ENCODE peak calls at places on chromosomes 16 and 17, in five cellular contexts. S is ovary; W is CD8-positive, alpha-beta memory T cell; V is A549; O is CD8-positive, alpha-beta T cell. H is an unnamed sample.

GRCh38 chr16:2482181-2483107 is 7.5 kb downstream of the TBC1D24 start:
- DNase-seq in S (peak; percentile 67), O (no peak), W (no peak), V (no peak), H (no peak)

GRCh38 chr17:53892222-53892621 is 69.5 kb downstream of the KIF2B start:
- DNase-seq in O (no peak), W (no peak), V (no peak), S (no peak), H (no peak)

GRCh38 chr16:87273471-87274030 is 43.6 kb downstream of the C16orf95 start:
- DNase-seq in O (no peak), S (no peak), V (no peak), W (no peak), H (no peak)

GRCh38 chr16:23670137-23670776 is 8.4 kb upstream of the PLK1 start:
- DNase-seq in W (no peak), O (no peak), S (no peak), V (no peak), H (no peak)

GRCh38 chr17:20612635-20613034 is 33.1 kb downstream of the CDRT15L2 start:
- DNase-seq in S (no peak), V (no peak), O (no peak), W (no peak), H (no peak)

GRCh38 chr16:69309316-69309715 is 1.8 kb upstream of the VPS4A start:
- DNase-seq in O (no peak), W (no peak), S (peak; percentile 25), V (no peak), H (no peak)

GRCh38 chr16:75589301-75589700 is 23.1 kb downstream of the GABARAPL2 start:
- DNase-seq in W (no peak), O (no peak), V (no peak), S (no peak), H (no peak)

GRCh38 chr17:65290616-65291015 is 153.4 kb downstream of the RGS9 start:
- DNase-seq in W (no peak), V (no peak), S (no peak), O (no peak), H (no peak)

GRCh38 chr17:76943781-76944213 is 75.6 kb downstream of the MGAT5B start:
- DNase-seq in O (no peak), W (no peak), S (no peak), V (no peak), H (no peak)

GRCh38 chr16:17129971-17130370 is 340.8 kb downstream of the XYLT1 start:
- DNase-seq in S (no peak), V (no peak), O (no peak), W (no peak), H (no peak)

GRCh38 chr16:1941162-1941923 is 1.7 kb downstream of the MSRB1 start:
- DNase-seq in O (no peak), W (no peak), V (no peak), S (no peak), H (no peak)

GRCh38 chr17:59260724-59261123 is 40.4 kb downstream of the GDPD1 start:
- DNase-seq in W (no peak), S (no peak), V (no peak), O (no peak), H (no peak)

GRCh38 chr16:81429045-81429521 is 15.5 kb upstream of the CMIP start:
- DNase-seq in S (no peak), O (no peak), W (no peak), V (no peak), H (no peak)

GRCh38 chr17:82239401-82239925 is 10.6 kb downstream of the SLC16A3 start:
- DNase-seq in W (peak; percentile 43), S (no peak), O (no peak), V (no peak), H (no peak)
- H3K4me1 ChIP-seq in W (peaks cover 43% of the 10 kb centered on the region), S (peaks cover 66% of the 10 kb centered on the region), O (peaks cover 49% of the 10 kb centered on the region), V (peaks cover 88% of the 10 kb centered on the region), H (peaks cover 66% of the 10 kb centered on the region)

DNA sequence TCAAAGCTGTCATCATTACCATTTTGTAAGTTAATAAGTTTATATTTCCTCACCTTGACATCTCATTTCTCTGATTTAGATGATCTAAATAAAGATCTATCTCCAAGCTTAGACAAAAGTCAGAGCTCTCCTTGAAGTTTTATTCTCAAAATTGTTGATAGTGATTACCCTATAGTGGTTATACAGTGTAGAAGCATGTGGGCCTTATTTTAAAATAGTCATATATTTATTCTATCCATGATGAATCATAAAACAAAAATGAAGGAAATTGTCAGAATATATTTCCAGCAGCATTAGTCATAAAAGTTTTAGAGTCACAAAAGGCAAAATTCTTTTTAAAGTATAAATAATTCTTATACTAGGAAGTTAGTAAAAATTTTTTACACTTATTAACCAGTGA is 49.0 kb downstream of the RHOT1 start:
- DNase-seq in W (no peak), O (no peak), V (no peak), S (no peak), H (no peak)
- H3K4me1 ChIP-seq in W (no peaks in the 10 kb centered on the region), O (no peaks in the 10 kb centered on the region), V (peaks cover 21% of the 10 kb centered on the region), S (no peaks in the 10 kb centered on the region), H (no peaks in the 10 kb centered on the region)

DNA sequence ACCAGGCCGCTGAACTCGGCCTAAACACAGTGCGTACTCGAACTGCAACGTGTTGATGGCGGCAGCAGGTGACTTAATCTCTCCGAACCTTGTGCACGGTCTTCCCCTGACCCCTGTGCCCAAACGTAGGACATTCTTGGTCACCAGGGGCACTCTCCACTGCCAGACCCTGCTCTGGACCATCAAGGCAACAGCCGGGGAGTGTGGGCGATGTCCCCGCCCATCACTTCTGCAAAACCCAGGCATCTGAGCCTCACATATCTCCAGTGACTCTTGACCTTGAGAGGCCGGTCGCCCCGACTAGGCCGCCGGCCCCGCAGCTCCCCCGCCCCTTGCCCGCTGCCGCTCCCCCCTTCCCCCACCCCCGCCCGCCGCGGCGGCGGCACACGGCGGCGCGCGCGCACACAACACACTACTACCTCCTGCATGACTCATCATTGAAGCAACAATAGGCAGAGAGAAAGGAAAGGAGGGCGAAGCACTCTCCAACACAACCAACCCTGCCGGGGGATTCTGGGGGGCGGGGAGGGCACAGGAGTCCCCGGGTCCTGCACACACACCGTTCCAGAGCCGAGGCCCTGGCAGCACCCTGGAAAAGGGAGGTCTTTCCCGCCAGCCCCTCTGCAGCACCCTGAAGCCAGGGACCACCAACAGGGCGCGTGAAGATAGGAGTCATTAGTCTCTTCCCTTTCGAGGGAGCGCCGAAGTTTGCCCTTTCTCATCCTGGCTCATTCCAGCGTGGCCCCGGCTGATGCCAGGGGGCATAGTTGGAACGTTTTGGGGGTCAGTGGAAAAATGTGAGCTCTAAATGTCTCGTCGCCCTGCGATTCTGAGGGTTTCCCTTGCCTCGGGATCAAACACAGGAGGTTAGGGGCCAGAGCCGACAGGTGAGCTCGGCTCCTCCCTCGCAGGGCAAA is 1.9 kb downstream of the MNT start:
- DNase-seq in V (peak; percentile 75), O (peak; percentile 58), W (peak; percentile 82), S (peak; percentile 78), H (peak; percentile 56)
- H3K4me1 ChIP-seq in V (peaks cover 59% of the 10 kb centered on the region), O (peaks cover 57% of the 10 kb centered on the region), W (peaks cover 53% of the 10 kb centered on the region), S (peaks cover 39% of the 10 kb centered on the region), H (peaks cover 62% of the 10 kb centered on the region)

DNA sequence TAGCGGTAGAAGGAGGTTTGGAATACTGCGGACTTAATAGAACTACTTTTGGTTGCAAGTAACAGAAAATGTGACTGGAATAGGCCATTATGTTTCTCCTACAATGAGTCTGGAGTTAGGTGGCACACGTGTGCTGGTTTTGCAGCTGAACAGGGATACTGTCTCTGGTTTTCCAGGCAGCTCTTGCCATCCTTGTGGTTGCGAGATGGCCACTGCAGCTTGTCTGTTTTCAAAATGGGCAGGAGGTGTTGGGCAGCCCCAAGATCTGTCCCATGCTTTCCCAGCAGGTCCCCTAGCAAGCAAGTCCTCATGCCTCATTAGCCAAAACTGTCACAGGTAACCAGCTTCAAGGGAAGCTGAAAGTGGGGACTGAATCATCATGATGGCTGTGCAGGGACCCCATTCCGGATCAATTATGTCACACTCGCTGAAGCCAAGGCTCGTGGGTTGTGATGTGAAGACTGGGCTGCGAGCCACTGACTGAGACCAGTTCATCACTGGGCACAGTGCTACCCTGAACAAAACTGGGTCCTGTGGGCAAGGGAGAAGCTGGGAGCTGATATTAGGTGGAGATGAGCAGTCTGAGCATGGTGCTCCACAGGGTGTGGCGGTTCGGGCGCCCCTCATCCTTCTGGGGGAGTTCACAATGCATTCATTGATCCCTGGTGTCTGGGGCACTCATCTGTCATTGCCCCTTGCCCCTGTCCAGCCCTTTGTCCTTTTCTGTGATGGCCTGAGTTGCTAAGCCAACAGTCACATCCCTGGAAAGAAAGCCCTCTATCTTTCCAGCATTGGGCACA is 82.1 kb downstream of the KSR1 start:
- DNase-seq in O (no peak), V (no peak), S (no peak), W (no peak), H (no peak)
- H3K4me1 ChIP-seq in O (no peaks in the 10 kb centered on the region), V (peaks cover 93% of the 10 kb centered on the region), S (peaks cover 31% of the 10 kb centered on the region), W (no peaks in the 10 kb centered on the region), H (peaks cover 14% of the 10 kb centered on the region)

GRCh38 chr17:40099627-40100418 is 566 bp downstream of the NR1D1 start:
- DNase-seq in O (no peak), S (peak; percentile 48), W (no peak), V (no peak), H (no peak)

GRCh38 chr17:40098846-40099626 is 1.4 kb downstream of the NR1D1 start:
- DNase-seq in S (peak; percentile 100), O (peak; percentile 99), V (peak; percentile 99), W (peak; percentile 100), H (peak; percentile 98)

GRCh38 chr17:40100419-40100668 is at the start of gene NR1D1:
- DNase-seq in V (no peak), S (no peak), W (no peak), O (no peak), H (no peak)

GRCh38 chr17:40101367-40102210 is 1.2 kb upstream of the NR1D1 start:
- DNase-seq in W (no peak), S (no peak), V (no peak), O (no peak), H (no peak)

DNA sequence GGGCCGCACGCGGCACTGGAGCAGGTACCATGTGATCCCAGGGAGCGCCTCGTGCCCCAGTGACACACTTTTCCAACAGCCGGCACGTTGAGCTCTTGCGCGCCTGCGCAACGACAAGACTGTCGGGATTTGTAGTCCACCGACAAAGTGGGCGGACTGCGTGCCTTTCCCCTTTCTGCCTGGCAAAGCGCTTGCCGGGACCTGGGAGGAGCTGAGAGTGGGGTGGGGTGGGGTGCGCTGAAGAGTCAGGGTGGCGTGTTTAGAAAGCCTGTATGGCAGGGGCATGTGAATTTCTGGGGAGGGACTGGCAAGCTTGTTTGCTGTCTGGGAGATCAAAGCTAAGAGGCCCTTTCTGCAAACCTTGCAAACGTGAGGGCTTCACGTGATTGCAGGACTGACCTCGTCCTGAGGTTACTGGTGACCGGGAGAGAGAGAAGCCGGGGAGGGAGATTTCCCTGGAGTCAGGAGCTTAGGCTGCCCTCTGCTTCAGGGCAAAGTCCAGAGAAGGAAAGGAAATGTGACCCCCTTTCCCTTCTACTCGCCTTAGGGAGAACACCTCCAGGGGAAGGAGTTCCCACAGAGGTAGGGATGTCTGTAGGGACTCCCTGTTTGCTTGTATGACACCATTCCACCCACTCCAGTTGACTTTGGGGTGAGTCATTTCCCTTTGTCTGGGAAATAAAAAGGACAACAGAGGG is 429 bp upstream of the NR1D1 start:
- DNase-seq in V (peak; percentile 99), S (peak; percentile 99), O (peak; percentile 89), W (peak; percentile 95), H (peak; percentile 95)
- H3K4me1 ChIP-seq in V (peaks cover 63% of the 10 kb centered on the region), S (peaks cover 45% of the 10 kb centered on the region), O (peaks cover 81% of the 10 kb centered on the region), W (peaks cover 88% of the 10 kb centered on the region), H (peaks cover 90% of the 10 kb centered on the region)

GRCh38 chr16:67551972-67552371 is 10.4 kb upstream of the CTCF start:
- DNase-seq in S (peak; percentile 40), W (no peak), V (no peak), O (no peak), H (no peak)

GRCh38 chr16:67551091-67551490 is 11.2 kb upstream of the CTCF start:
- DNase-seq in O (no peak), V (no peak), W (no peak), S (no peak), H (peak; percentile 31)

GRCh38 chr16:67549936-67550335 is 12.4 kb upstream of the CTCF start:
- DNase-seq in O (no peak), S (no peak), W (no peak), V (no peak), H (no peak)

GRCh38 chr16:67549240-67549639 is 13.1 kb upstream of the CTCF start:
- DNase-seq in S (no peak), W (no peak), V (no peak), O (no peak), H (no peak)

GRCh38 chr16:67552476-67552875 is 9.8 kb upstream of the CTCF start:
- DNase-seq in S (peak; percentile 56), O (no peak), V (no peak), W (no peak), H (no peak)
- H3K4me1 ChIP-seq in S (no peaks in the 10 kb centered on the region), O (peaks cover 52% of the 10 kb centered on the region), V (peaks cover 13% of the 10 kb centered on the region), W (peaks cover 56% of the 10 kb centered on the region), H (peaks cover 63% of the 10 kb centered on the region)

H was measured in CD4-positive, alpha-beta memory T cell.